ENCODE peak calls at places on chromosomes 6 and 20, in four cellular contexts. K is IMR-90, O is K562, I is GM12878. V is an unnamed sample.

GRCh38 chr20:17530716-17531536 is at the start of gene BFSP1:
- DNase-seq in K (peak), O (no peak), I (no peak), V (peak)

GRCh38 chr20:63318391-63319163 is 25.6 kb downstream of the COL20A1 start:
- DNase-seq in K (no peak), O (no peak), I (no peak), V (no peak)

GRCh38 chr20:11902264-11902663 is 15.4 kb upstream of the BTBD3 start:
- DNase-seq in K (peak), O (no peak), I (no peak), V (peak)

GRCh38 chr20:1370548-1371110 is 22.2 kb downstream of the FKBP1A start:
- DNase-seq in K (peak), O (no peak), I (no peak), V (no peak)

GRCh38 chr6:37630281-37630799 is 67.3 kb downstream of the MDGA1 start:
- DNase-seq in K (peak), O (no peak), I (no peak), V (peak)

GRCh38 chr6:167937948-167938911 is 59.2 kb upstream of the KIF25 start:
- DNase-seq in K (no peak), O (no peak), I (no peak), V (no peak)

GRCh38 chr6:128757961-128758360 is 125.0 kb upstream of the LAMA2 start:
- DNase-seq in K (no peak), O (no peak), I (no peak), V (no peak)

GRCh38 chr6:14361956-14362587 is 244.5 kb downstream of the CD83 start:
- DNase-seq in K (no peak), O (no peak), I (no peak), V (no peak)

GRCh38 chr20:13810446-13810845 is 25.6 kb downstream of the NDUFAF5 start:
- DNase-seq in K (no peak), O (no peak), I (no peak), V (no peak)

GRCh38 chr6:170165085-170165484 is 125.8 kb downstream of the DLL1 start:
- DNase-seq in K (no peak), O (no peak), I (no peak), V (no peak)

GRCh38 chr6:160312900-160313299 is 35.3 kb upstream of the SLC22A3 start:
- DNase-seq in K (no peak), O (no peak), I (no peak), V (no peak)

GRCh38 chr20:36929290-36929689 is 22.2 kb downstream of the SAMHD1 start:
- DNase-seq in K (peak), O (no peak), I (no peak), V (no peak)

GRCh38 chr6:85670573-85670972 is 27.9 kb upstream of the SYNCRIP start:
- DNase-seq in K (peak), O (no peak), I (no peak), V (peak)

GRCh38 chr6:1404066-1404712 is 14.8 kb downstream of the FOXF2 start:
- DNase-seq in K (peak), O (no peak), I (no peak), V (no peak)

GRCh38 chr20:36575066-36575743 is 1.8 kb downstream of the TGIF2 start:
- DNase-seq in K (peak), O (peak), I (no peak), V (peak)

GRCh38 chr6:63963756-63964315 is 328.2 kb downstream of the PHF3 start:
- DNase-seq in K (no peak), O (no peak), I (no peak), V (no peak)

GRCh38 chr6:19552588-19552987 is 284.6 kb upstream of the ID4 start:
- DNase-seq in K (no peak), O (no peak), I (no peak), V (no peak)

GRCh38 chr6:19557191-19557590 is 280.0 kb upstream of the ID4 start:
- DNase-seq in K (no peak), O (no peak), I (no peak), V (no peak)

GRCh38 chr6:19551611-19552010 is 285.6 kb upstream of the ID4 start:
- DNase-seq in K (no peak), O (no peak), I (no peak), V (no peak)

GRCh38 chr6:19558934-19559333 is 278.2 kb upstream of the ID4 start:
- DNase-seq in K (no peak), O (no peak), I (no peak), V (no peak)

DNA sequence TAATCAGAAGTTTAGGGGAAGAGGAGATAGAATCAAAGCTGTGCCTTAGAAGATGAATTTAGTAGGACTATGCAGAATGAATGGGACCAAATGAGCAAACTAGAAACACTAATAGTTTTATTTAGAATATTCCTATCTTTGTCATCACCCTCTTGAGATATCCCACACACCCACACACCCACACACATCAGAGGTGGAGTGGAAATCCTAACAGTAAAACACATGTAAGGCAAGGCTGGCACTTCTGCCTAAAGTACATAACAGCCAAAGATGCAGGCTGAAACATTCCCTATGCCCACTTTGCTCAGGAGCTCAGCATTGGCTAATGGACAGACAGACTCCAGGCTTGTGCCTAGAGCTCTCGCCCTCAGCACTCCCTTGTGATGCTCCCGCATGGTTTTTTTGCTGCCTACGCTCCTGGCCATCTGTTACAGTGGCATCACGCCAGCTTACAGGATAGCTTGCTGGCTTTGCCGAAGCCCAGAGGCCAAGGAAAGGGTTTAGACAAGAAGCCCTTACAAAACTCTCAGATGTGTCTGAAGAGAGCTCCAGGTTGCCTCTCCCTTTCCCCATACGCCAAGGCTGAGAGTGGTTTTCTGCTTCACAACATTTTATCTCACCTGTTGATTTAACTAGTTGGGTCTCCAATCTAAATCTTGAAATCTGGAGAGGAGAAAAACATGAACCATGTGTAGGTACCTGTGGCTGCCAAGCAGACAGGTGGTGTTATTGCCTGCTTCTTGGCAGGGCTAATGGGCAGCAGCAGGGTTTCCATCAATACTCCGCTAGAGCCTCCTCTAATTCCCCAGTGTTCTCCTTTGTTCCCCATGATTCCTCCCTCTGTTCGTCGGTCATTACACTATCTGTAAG is 282.6 kb upstream of the ID4 start:
- DNase-seq in K (no peak), O (no peak), I (no peak), V (no peak)
- TF ChIP-seq FOS in K (no peak), O (no peak), I (no peak), V (no peak)

GRCh38 chr20:50569864-50570836 is 60.0 kb downstream of the PTPN1 start:
- DNase-seq in K (peak), O (peak), I (peak), V (peak)
- TF ChIP-seq FOS in K (no peak), O (no peak), I (no peak), V (no peak)

DNA sequence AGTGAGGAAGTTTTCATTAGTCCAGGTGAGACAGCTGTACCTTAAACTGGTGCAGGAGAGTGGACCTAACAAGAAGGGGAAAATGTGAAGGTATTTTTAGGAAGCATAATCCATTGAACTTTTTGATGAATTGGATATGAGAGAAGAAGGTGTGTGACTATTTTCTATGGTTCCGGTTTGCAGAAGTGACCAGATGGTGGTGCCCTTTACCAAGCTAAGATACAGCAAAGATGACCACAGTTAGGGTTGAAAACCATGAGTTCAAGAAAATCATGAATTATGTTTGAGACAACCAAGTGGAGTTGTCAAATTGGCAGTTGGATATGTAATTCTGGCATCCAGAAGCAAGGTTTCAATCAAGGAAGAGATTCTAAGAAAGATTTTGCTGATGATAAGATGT is 61.9 kb upstream of the NRSN1 start:
- DNase-seq in K (no peak), O (no peak), I (no peak), V (no peak)
- TF ChIP-seq FOS in K (no peak), O (no peak), I (no peak), V (no peak)

GRCh38 chr6:3884007-3884745 is 35.0 kb downstream of the FAM50B start:
- DNase-seq in K (peak), O (no peak), I (no peak), V (peak)
- TF ChIP-seq FOS in K (no peak), O (no peak), I (no peak), V (peak)

DNA sequence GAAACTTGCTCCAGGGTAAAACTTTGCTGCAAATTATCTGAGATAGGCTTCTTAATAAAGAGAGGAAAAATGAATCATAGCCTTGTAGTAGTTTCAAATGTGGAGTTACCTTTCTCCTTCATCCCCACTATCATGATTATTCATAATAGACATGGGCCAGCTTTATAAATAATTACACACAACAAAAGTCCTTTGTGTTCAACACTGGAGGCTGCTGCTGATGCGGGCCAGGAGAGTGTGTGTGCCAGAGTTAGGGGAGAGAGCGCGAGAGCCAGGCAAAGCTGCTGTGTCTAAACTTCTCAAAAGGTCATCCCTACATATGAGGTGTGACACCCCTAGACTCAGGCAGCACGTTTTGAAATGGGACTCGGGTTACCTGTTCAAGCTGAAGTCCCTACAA is 24.6 kb downstream of the MYLIP start:
- DNase-seq in K (no peak), O (peak), I (no peak), V (no peak)
- TF ChIP-seq FOS in K (no peak), O (no peak), I (no peak), V (no peak)

GRCh38 chr6:35371494-35372262 is 29.3 kb downstream of the PPARD start:
- DNase-seq in K (no peak), O (no peak), I (no peak), V (no peak)

GRCh38 chr6:35368038-35368887 is 25.9 kb downstream of the PPARD start:
- DNase-seq in K (peak), O (no peak), I (no peak), V (peak)

GRCh38 chr6:35370124-35370741 is 27.9 kb downstream of the PPARD start:
- DNase-seq in K (peak), O (no peak), I (no peak), V (peak)

GRCh38 chr6:35372633-35373032 is 30.3 kb downstream of the PPARD start:
- DNase-seq in K (no peak), O (no peak), I (no peak), V (no peak)

GRCh38 chr6:35370799-35371493 is 28.6 kb downstream of the PPARD start:
- DNase-seq in K (peak), O (no peak), I (no peak), V (no peak)
- TF ChIP-seq FOS in K (no peak), O (no peak), I (no peak), V (no peak)

GRCh38 chr6:82062219-82062618 is 185.3 kb downstream of the IBTK start:
- DNase-seq in K (no peak), O (no peak), I (no peak), V (no peak)

GRCh38 chr6:82056567-82056966 is 191.0 kb downstream of the IBTK start:
- DNase-seq in K (no peak), O (no peak), I (no peak), V (no peak)

GRCh38 chr6:82057846-82058554 is 189.5 kb downstream of the IBTK start:
- DNase-seq in K (peak), O (no peak), I (no peak), V (peak)
- TF ChIP-seq FOS in K (no peak), O (no peak), I (no peak), V (no peak)

V was measured in endothelial cell of umbilical vein.